ENCODE peak calls at places on chromosomes 2 and 18, in nine cellular contexts. P, C, M, E, B, A, U, V and T are unnamed samples.

GRCh38 chr2:204691911-204692510 is 146.7 kb downstream of the PARD3B start:
- DNase-seq in P (peak), C (no peak), M (no peak), E (peak), B (peak), A (peak), U (peak), V (no peak), T (peak)

GRCh38 chr2:24456610-24457556 is 34.2 kb upstream of the NCOA1 start:
- DNase-seq in P (peak), C (no peak), M (peak), E (peak), B (peak), A (peak), U (peak), V (peak), T (peak)

GRCh38 chr18:24656044-24656443 is 195.6 kb downstream of the HRH4 start:
- DNase-seq in P (no peak), C (no peak), M (no peak), E (no peak), B (no peak), A (no peak), U (peak), V (no peak), T (no peak)

GRCh38 chr2:149038442-149039212 is at the start of gene LYPD6B:
- DNase-seq in P (no peak), C (no peak), M (no peak), E (peak), B (peak), A (no peak), U (peak), V (no peak), T (peak)

GRCh38 chr18:51342815-51343214 is 145.3 kb upstream of the MEX3C start:
- DNase-seq in P (peak), C (no peak), M (no peak), E (no peak), B (no peak), A (peak), U (peak), V (no peak), T (peak)

GRCh38 chr18:51028201-51028805 is 1.7 kb upstream of the SMAD4 start:
- DNase-seq in P (peak), C (no peak), M (no peak), E (no peak), B (no peak), A (peak), U (peak), V (no peak), T (no peak)

GRCh38 chr2:85470850-85471800 is 52.6 kb downstream of the SH2D6 start:
- DNase-seq in P (peak), C (peak), M (no peak), E (peak), B (peak), A (peak), U (peak), V (no peak), T (peak)

GRCh38 chr2:60641866-60642788 is 88.7 kb upstream of the BCL11A start:
- DNase-seq in P (peak), C (no peak), M (no peak), E (peak), B (peak), A (peak), U (peak), V (no peak), T (peak)

GRCh38 chr2:214648520-214648919 is 161.0 kb downstream of the BARD1 start:
- DNase-seq in P (peak), C (no peak), M (no peak), E (no peak), B (no peak), A (no peak), U (peak), V (no peak), T (no peak)

GRCh38 chr2:80238692-80239469 is 65.7 kb downstream of the LRRTM1 start:
- DNase-seq in P (peak), C (no peak), M (no peak), E (peak), B (peak), A (peak), U (peak), V (no peak), T (peak)

GRCh38 chr18:52333860-52334259 is 6.1 kb upstream of the DCC start:
- DNase-seq in P (no peak), C (no peak), M (no peak), E (no peak), B (no peak), A (no peak), U (no peak), V (no peak), T (no peak)

GRCh38 chr2:22879009-22879863 is 505.7 kb upstream of the KLHL29 start:
- DNase-seq in P (no peak), C (no peak), M (no peak), E (no peak), B (no peak), A (no peak), U (no peak), V (no peak), T (no peak)

GRCh38 chr2:43445248-43445647 is 150.6 kb downstream of the THADA start:
- DNase-seq in P (no peak), C (no peak), M (no peak), E (no peak), B (no peak), A (no peak), U (no peak), V (no peak), T (no peak)
- H3K27ac ChIP-seq in P (no peak), C (no peak), M (no peak), E (no peak), B (no peak), A (no peak), U (no peak), V (no peak), T (no peak)

DNA sequence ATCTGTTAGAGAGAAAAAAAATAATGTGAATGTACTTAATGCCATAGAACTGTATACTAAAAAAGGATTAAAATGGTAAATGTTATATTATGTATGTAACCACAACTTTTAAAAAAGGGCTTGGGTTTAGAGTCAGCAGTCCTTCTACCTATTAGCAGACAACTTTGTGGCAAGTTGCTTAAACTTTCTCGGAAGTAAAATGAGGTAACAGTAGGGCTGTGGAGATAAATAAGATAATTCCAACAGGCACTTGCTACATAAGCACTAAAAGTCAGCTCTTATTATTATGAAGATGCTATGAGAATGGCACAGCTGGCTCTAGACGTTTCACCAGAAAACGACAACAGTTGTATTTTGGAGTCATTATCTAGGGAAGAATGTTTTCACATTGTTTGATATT is 31.3 kb downstream of the AAK1 start:
- DNase-seq in P (no peak), C (no peak), M (no peak), E (no peak), B (no peak), A (no peak), U (no peak), V (no peak), T (no peak)
- H3K27ac ChIP-seq in P (no peak), C (no peak), M (no peak), E (no peak), B (no peak), A (no peak), U (no peak), V (no peak), T (no peak)

DNA sequence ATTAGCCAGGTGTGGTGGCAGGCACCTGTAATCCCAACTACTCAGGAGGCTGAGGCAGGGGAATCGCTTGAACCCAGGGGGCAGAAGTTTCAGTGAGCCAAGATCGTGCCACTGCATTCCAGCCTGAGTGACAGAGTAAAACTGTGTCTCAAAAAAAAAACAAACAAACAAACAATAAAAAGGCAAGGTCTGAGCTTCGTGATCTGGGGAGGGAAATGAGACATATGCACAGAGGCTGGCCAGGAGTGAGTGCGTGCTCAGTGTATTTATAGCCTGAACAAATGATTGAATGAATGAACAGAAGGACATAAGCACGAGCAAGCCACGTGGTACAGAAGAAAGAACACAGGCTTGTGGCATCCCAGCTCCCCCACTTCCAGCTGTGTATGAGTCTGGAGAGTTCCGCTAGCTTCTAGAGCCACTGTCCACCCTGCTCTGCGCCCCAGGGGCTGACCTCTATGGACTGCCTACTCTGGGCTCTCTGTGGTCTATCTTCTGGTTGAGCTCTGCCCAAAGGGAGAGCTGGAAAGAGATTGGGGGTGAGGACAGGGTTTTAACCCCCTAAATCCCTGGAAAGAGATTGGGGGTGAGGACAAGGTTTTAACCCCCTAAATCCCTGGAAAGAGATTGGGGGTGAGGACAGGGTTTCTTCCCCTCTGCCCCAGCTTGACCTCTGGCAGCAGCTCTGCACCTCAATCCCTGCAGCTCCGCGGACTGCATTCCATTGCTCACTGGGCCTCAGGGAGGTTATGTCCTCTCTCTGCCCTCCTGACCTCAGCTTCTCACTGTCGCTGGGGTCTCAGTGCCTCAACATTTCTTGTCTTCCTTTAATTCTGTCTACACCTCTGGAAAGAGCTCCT is 11.0 kb upstream of the ROCK2 start:
- DNase-seq in P (no peak), C (no peak), M (no peak), E (no peak), B (no peak), A (no peak), U (no peak), V (no peak), T (no peak)
- H3K27ac ChIP-seq in P (no peak), C (no peak), M (no peak), E (no peak), B (no peak), A (no peak), U (no peak), V (no peak), T (no peak)

GRCh38 chr2:30883184-30883583 is 75.9 kb upstream of the CAPN13 start:
- DNase-seq in P (no peak), C (no peak), M (no peak), E (no peak), B (no peak), A (no peak), U (no peak), V (no peak), T (no peak)

GRCh38 chr2:30871980-30872789 is 64.9 kb upstream of the CAPN13 start:
- DNase-seq in P (no peak), C (no peak), M (no peak), E (no peak), B (no peak), A (no peak), U (no peak), V (no peak), T (peak)

GRCh38 chr2:30872797-30873196 is 65.6 kb upstream of the CAPN13 start:
- DNase-seq in P (no peak), C (no peak), M (no peak), E (no peak), B (no peak), A (no peak), U (no peak), V (no peak), T (no peak)

GRCh38 chr2:30880516-30880915 is 73.3 kb upstream of the CAPN13 start:
- DNase-seq in P (no peak), C (no peak), M (no peak), E (no peak), B (no peak), A (no peak), U (no peak), V (no peak), T (no peak)

DNA sequence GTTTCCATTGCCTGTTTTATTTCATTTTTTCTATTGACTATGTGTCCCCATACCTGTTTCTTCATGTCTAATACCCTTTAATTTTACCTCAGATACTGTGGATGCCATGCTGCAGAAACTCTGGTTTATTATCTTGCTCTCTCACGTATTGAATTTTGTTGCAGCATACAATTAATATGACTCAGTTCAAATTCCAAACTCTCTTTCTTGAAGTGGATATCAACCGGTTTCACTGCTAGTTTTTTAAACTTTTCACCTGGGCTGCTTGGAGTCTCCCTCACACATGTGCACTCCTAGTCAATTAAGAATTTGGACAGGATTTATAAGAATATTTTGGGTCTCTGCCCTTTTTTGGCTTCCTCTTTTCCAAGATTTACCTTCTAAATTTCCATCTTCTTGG is 70.6 kb upstream of the CAPN13 start:
- DNase-seq in P (no peak), C (no peak), M (no peak), E (no peak), B (no peak), A (no peak), U (no peak), V (no peak), T (no peak)
- H3K27ac ChIP-seq in P (no peak), C (no peak), M (no peak), E (no peak), B (no peak), A (no peak), U (no peak), V (no peak), T (no peak)

DNA sequence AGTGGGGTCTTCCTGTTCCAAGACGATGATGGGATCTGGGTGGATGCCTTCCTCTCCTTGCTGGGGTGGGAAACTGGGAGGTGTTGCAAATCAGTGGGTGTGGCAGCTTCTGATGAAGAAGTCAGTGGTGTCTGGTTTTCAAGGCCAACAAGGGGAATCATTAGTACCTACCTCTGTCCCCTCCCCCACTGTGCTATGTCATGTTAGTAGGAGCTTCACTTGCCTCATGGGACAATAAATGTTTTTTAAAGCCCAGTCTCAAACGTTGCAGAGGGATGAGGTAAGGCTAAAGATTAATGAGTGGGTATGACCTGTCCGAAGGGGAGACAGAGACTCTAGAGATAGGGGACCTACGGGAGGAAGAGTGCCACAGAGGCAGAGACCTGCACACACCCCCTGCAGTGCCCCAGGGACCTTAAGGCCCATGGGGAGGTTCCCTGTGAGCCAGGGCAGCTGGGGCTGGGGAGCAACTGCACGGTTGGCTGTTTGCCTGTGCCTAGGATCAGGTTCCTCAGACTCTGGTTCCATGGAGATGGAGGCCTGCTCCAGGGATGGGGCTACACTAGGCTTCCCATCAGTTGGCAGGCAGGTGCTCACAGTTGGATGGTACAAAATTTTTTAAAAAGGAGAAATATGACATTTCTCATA is 37.8 kb upstream of the SLC1A4 start:
- DNase-seq in P (no peak), C (no peak), M (no peak), E (no peak), B (no peak), A (no peak), U (no peak), V (no peak), T (no peak)
- H3K27ac ChIP-seq in P (no peak), C (no peak), M (no peak), E (no peak), B (no peak), A (peak), U (no peak), V (no peak), T (peak)

DNA sequence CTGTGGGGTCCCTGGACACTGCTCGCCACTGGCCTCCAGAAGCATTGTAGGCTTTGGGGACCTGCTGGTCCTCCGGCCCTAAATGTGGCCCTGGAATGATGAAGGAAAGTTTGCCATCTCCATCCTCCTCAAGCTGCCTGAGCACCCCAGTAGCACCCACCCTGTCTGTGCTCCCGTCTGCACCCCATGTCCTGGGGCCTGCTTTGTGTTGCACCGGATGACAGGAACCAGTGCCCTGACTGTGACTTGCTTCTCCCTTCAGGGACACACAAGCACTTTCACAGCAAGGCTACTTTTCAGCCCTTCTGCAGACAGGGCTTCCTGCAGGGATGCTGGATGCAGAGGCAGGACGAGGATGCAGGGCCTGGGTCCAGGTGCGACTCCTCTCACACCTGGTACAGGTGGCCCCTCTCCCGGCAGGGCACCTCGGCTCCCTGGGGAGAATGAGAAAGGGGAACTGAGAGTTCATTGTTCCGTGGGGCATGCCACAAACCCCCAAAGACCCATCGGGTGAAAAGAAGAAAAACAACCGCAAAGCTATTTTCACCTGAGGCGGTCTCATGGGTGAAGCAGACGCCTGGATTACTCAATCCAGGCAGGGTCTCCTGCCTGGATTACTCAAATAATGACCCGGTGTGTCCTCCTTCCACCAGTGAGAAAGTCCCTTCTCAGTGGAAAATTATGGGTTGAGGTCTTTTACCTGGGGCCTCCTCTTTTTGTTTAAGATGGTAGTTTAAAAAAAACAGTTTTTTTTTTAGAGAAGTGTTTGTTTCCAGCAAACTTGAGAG is 74.9 kb downstream of the LONRF2 start:
- DNase-seq in P (no peak), C (no peak), M (no peak), E (no peak), B (no peak), A (no peak), U (no peak), V (no peak), T (no peak)
- H3K27ac ChIP-seq in P (no peak), C (no peak), M (no peak), E (no peak), B (no peak), A (no peak), U (no peak), V (no peak), T (no peak)

DNA sequence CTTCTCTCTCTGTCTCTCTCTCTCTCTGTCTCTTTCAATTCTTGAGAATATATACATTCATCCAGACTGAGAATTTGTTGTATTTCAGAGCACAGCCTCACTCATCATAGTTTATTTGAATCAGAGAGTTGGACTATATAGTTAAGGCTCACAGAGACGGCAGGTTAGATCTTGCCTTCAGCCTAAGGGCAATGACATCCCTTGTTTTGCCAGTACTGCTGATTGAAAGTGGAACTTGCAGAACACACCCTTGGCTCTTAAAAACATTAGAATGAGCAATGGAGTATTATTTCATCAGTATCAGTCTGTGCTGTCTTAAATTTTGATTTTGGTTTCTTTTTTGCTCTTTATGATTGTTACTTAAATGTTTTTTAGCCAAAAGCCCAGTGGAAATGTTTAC is 62.0 kb upstream of the DSG1 start:
- DNase-seq in P (no peak), C (no peak), M (no peak), E (no peak), B (no peak), A (no peak), U (no peak), V (no peak), T (peak)
- H3K27ac ChIP-seq in P (no peak), C (no peak), M (no peak), E (no peak), B (no peak), A (no peak), U (no peak), V (no peak), T (no peak)

DNA sequence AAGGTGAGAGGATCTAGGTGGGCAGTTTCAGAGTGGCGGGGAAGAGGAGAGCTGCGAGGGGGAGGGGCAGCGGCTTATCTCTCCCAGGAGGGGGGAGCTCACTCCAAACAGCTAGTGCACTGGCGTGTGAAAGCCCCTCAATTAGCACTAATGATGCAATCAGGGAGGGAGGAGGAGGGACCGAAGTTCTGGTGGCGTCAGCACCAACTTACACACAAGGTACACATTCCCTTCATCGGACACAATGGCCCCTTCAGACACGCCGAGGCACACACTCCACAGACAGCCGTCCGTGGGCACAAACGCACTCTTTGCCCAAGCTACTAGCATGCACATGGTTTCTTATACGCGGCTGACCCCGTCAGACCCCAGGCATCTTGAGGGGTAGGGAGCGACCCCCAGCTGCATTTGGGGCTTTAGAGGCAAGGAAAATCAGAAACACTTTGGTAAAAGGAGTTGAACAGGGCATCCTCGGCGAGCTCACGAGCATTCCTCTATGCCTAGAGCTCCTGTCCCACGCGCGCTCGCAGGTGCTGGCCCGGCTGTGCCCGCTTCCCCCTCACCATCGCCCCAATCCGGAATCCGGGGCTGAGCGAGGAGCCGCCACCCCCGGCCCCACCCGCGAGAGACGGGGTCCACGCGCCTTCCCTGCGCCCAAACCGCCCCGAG is 868 bp upstream of the PKDCC start:
- DNase-seq in P (no peak), C (no peak), M (peak), E (no peak), B (no peak), A (no peak), U (peak), V (no peak), T (no peak)
- H3K27ac ChIP-seq in P (peak), C (no peak), M (peak), E (peak), B (peak), A (peak), U (no peak), V (peak), T (no peak)